ENCODE peak calls at places on chromosomes 12 and 14, in four cellular contexts. One of them, this sample, is unnamed.

GRCh38 chr12:63802012-63802608 is 22.4 kb downstream of the RXYLT1 start:
- DNase-seq in H1: no peak
- DNase-seq in IMR-90: peak; percentile 25
- DNase-seq in HCT116: no peak
- DNase-seq in this sample: no peak

GRCh38 chr12:48084066-48084465 is 21.8 kb downstream of the SENP1 start:
- DNase-seq in H1: no peak
- DNase-seq in IMR-90: peak; percentile 13
- DNase-seq in HCT116: no peak
- DNase-seq in this sample: no peak

GRCh38 chr12:65885716-65886115 is 61.4 kb downstream of the HMGA2 start:
- DNase-seq in H1: no peak
- DNase-seq in IMR-90: no peak
- DNase-seq in HCT116: no peak
- DNase-seq in this sample: no peak

GRCh38 chr12:58496411-58496810 is 423.9 kb downstream of the LRIG3 start:
- DNase-seq in H1: no peak
- DNase-seq in IMR-90: peak; percentile 30
- DNase-seq in HCT116: no peak
- DNase-seq in this sample: no peak

GRCh38 chr14:24135584-24135833 is 485 bp upstream of the PSME1 start:
- DNase-seq in H1: no peak
- DNase-seq in IMR-90: no peak
- DNase-seq in HCT116: no peak
- DNase-seq in this sample: no peak

GRCh38 chr14:90691627-90692026 is 124.6 kb downstream of the TTC7B start:
- DNase-seq in H1: no peak
- DNase-seq in IMR-90: no peak
- DNase-seq in HCT116: no peak
- DNase-seq in this sample: no peak

GRCh38 chr14:72863216-72864006 is 30.5 kb downstream of the DPF3 start:
- DNase-seq in H1: no peak
- DNase-seq in IMR-90: no peak
- DNase-seq in HCT116: no peak
- DNase-seq in this sample: no peak

GRCh38 chr12:5589055-5589454 is 157.1 kb downstream of the NTF3 start:
- DNase-seq in H1: no peak
- DNase-seq in IMR-90: no peak
- DNase-seq in HCT116: no peak
- DNase-seq in this sample: no peak

GRCh38 chr12:78002878-78003277 is 172.2 kb downstream of the NAV3 start:
- DNase-seq in H1: no peak
- DNase-seq in IMR-90: peak; percentile 15
- DNase-seq in HCT116: no peak
- DNase-seq in this sample: no peak

GRCh38 chr14:102554835-102555819 is 37.3 kb upstream of the RCOR1 start:
- DNase-seq in H1: peak; percentile 83
- DNase-seq in IMR-90: no peak
- DNase-seq in HCT116: no peak
- DNase-seq in this sample: no peak

GRCh38 chr12:106098691-106099200 is 40.0 kb downstream of the NUAK1 start:
- DNase-seq in H1: no peak
- DNase-seq in IMR-90: no peak
- DNase-seq in HCT116: no peak
- DNase-seq in this sample: peak; percentile 92

GRCh38 chr12:48815281-48816110 is 2.8 kb upstream of the CACNB3 start:
- DNase-seq in H1: peak; percentile 87
- DNase-seq in IMR-90: peak; percentile 78
- DNase-seq in HCT116: peak; percentile 49
- DNase-seq in this sample: peak; percentile 41

GRCh38 chr12:49776413-49776812 is 35.1 kb downstream of the TMBIM6 start:
- DNase-seq in H1: peak; percentile 76
- DNase-seq in IMR-90: peak; percentile 79
- DNase-seq in HCT116: peak; percentile 72
- DNase-seq in this sample: peak; percentile 66

GRCh38 chr12:130079254-130079653 is 83.0 kb upstream of the FZD10 start:
- DNase-seq in H1: no peak
- DNase-seq in IMR-90: no peak
- DNase-seq in HCT116: no peak
- DNase-seq in this sample: no peak

GRCh38 chr12:51729331-51729730 is 119.2 kb downstream of the FIGNL2 start:
- DNase-seq in H1: no peak
- DNase-seq in IMR-90: peak; percentile 48
- DNase-seq in HCT116: no peak
- DNase-seq in this sample: no peak

GRCh38 chr12:93375906-93376305 is 1.8 kb upstream of the NUDT4 start:
- DNase-seq in H1: no peak
- DNase-seq in IMR-90: no peak
- DNase-seq in HCT116: no peak
- DNase-seq in this sample: no peak

GRCh38 chr14:78763746-78764145 is 593.6 kb downstream of the NRXN3 start:
- DNase-seq in H1: no peak
- DNase-seq in IMR-90: no peak
- DNase-seq in HCT116: no peak
- DNase-seq in this sample: no peak

GRCh38 chr12:56158926-56159461 is 835 bp downstream of the MYL6 start:
- DNase-seq in H1: peak; percentile 66
- DNase-seq in IMR-90: peak; percentile 58
- DNase-seq in HCT116: no peak
- DNase-seq in this sample: peak; percentile 70

GRCh38 chr12:54036620-54037359 is 3.9 kb downstream of the HOXC5 start:
- DNase-seq in H1: no peak
- DNase-seq in IMR-90: no peak
- DNase-seq in HCT116: no peak
- DNase-seq in this sample: no peak

GRCh38 chr14:89429206-89430091 is 12.4 kb upstream of the FOXN3 start:
- DNase-seq in H1: no peak
- DNase-seq in IMR-90: peak; percentile 19
- DNase-seq in HCT116: no peak
- DNase-seq in this sample: no peak

GRCh38 chr12:133204264-133204603 is 22.9 kb downstream of the ZNF268 start:
- DNase-seq in H1: no peak
- DNase-seq in IMR-90: no peak
- DNase-seq in HCT116: no peak
- DNase-seq in this sample: no peak

GRCh38 chr12:62694632-62695031 is 228.0 kb downstream of the MON2 start:
- DNase-seq in H1: no peak
- DNase-seq in IMR-90: no peak
- DNase-seq in HCT116: no peak
- DNase-seq in this sample: no peak

GRCh38 chr14:20751963-20752562 is 6.4 kb downstream of the EDDM3A start:
- DNase-seq in H1: no peak
- DNase-seq in IMR-90: no peak
- DNase-seq in HCT116: no peak
- DNase-seq in this sample: no peak

GRCh38 chr12:41436076-41436475 is 248.0 kb downstream of the PDZRN4 start:
- DNase-seq in H1: no peak
- DNase-seq in IMR-90: no peak
- DNase-seq in HCT116: no peak
- DNase-seq in this sample: no peak

GRCh38 chr12:9049520-9050133 is 60.3 kb downstream of the KLRG1 start:
- DNase-seq in H1: no peak
- DNase-seq in IMR-90: peak; percentile 52
- DNase-seq in HCT116: peak; percentile 48
- DNase-seq in this sample: peak; percentile 46

GRCh38 chr12:90939382-90939781 is 15.6 kb downstream of the CCER1 start:
- DNase-seq in H1: no peak
- DNase-seq in IMR-90: peak; percentile 26
- DNase-seq in HCT116: no peak
- DNase-seq in this sample: no peak

GRCh38 chr14:74941676-74942097 is 13.7 kb downstream of the PGF start:
- DNase-seq in H1: no peak
- DNase-seq in IMR-90: peak; percentile 57
- DNase-seq in HCT116: no peak
- DNase-seq in this sample: no peak

GRCh38 chr12:54139030-54139429 is 49.8 kb downstream of the SMUG1 start:
- DNase-seq in H1: no peak
- DNase-seq in IMR-90: no peak
- DNase-seq in HCT116: no peak
- DNase-seq in this sample: no peak

GRCh38 chr14:21399311-21399870 is 15.6 kb upstream of the SUPT16H start:
- DNase-seq in H1: no peak
- DNase-seq in IMR-90: no peak
- DNase-seq in HCT116: no peak
- DNase-seq in this sample: no peak

GRCh38 chr12:67764946-67765619 is 116.5 kb downstream of the DYRK2 start:
- DNase-seq in H1: no peak
- DNase-seq in IMR-90: no peak
- DNase-seq in HCT116: no peak
- DNase-seq in this sample: no peak

GRCh38 chr14:21068521-21069387 is 1.4 kb upstream of the ARHGEF40 start:
- DNase-seq in H1: peak; percentile 67
- DNase-seq in IMR-90: peak; percentile 52
- DNase-seq in HCT116: peak; percentile 36
- DNase-seq in this sample: peak; percentile 84

GRCh38 chr14:89444044-89444443 is 27.0 kb upstream of the FOXN3 start:
- DNase-seq in H1: no peak
- DNase-seq in IMR-90: no peak
- DNase-seq in HCT116: no peak
- DNase-seq in this sample: no peak

GRCh38 chr14:28926091-28926490 is 159.5 kb downstream of the FOXG1 start:
- DNase-seq in H1: no peak
- DNase-seq in IMR-90: no peak
- DNase-seq in HCT116: no peak
- DNase-seq in this sample: no peak

GRCh38 chr12:59677857-59678256 is 82.0 kb downstream of the SLC16A7 start:
- DNase-seq in H1: no peak
- DNase-seq in IMR-90: no peak
- DNase-seq in HCT116: no peak
- DNase-seq in this sample: no peak

GRCh38 chr12:3341594-3341993 is 149.4 kb upstream of the PRMT8 start:
- DNase-seq in H1: no peak
- DNase-seq in IMR-90: no peak
- DNase-seq in HCT116: no peak
- DNase-seq in this sample: no peak
- TF ChIP-seq RAD21 in H1: no peak
- TF ChIP-seq RAD21 in IMR-90: no peak
- TF ChIP-seq RAD21 in HCT116: no peak
- TF ChIP-seq RAD21 in this sample: no peak

GRCh38 chr12:98549371-98550110 is 34.2 kb downstream of the TMPO start:
- DNase-seq in H1: no peak
- DNase-seq in IMR-90: no peak
- DNase-seq in HCT116: no peak
- DNase-seq in this sample: no peak
- H3K36me3 ChIP-seq in H1: peaks cover 36% of the 10 kb centered on the region
- H3K36me3 ChIP-seq in IMR-90: peaks cover 5% of the 10 kb centered on the region
- H3K36me3 ChIP-seq in HCT116: peaks cover 22% of the 10 kb centered on the region
- H3K36me3 ChIP-seq in this sample: peaks cover 32% of the 10 kb centered on the region

DNA sequence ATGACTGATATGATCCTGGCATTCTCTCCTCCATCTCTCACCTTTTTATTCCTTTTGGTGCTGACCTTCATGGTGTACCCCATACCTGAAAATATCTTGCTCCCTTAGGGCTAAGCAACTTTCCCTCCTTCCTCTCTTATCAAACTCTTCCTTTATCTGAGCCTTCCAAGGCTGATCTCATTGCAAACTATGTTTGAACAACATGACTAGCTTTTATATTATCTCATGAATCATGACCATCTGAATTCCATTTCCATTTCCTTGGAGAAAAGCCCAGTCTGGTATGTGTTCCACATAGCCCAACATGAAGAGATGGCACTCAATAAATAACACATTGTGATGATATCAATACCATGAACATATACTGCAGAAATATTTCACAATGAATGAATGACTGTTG is 111.6 kb downstream of the TSPAN8 start:
- DNase-seq in H1: no peak
- DNase-seq in IMR-90: peak; percentile 2
- DNase-seq in HCT116: no peak
- DNase-seq in this sample: no peak
- TF ChIP-seq RAD21 in H1: no peak
- TF ChIP-seq RAD21 in IMR-90: no peak
- TF ChIP-seq RAD21 in HCT116: no peak
- TF ChIP-seq RAD21 in this sample: no peak

DNA sequence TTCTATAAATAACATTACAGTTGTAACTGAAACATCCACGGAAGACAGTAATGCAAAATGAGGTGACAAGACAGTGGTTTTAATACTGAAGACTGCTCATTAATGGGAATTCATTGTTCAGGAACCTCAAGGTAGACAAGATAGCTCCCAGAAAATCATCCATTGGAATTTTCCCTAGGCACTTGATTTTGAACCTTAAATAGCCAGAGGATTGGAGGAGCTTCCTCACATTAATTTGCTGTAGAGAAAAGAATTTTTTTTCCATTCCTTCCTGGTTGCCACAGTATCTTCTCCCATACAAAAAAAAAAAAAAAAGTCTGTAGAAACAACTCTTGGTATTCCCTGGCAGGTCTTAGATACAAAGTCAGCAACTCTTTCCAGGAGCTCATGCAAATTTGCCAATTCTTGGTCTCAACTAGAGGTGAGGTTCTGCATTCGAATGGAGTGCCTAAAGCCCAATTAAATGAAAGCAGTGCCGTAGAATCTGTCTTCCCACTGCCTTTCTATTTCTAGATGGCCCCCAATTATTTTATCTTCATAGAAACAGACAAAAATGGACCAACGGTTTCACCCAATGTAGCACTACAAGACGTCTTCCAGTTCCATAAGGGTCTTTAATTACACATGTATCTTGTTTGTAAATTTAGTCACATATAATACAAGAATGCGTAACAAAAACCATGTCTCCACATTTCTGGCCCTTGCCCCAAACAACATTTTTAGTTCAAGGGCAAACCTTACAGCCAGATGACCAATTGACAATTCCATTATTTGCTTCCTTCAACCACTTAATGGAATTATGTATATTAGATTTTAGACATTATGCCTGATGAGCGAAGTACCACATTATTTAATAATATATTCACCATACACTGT is 13.5 kb downstream of the SLC38A2 start:
- DNase-seq in H1: no peak
- DNase-seq in IMR-90: no peak
- DNase-seq in HCT116: no peak
- DNase-seq in this sample: no peak
- H3K36me3 ChIP-seq in H1: peaks cover 52% of the 10 kb centered on the region
- H3K36me3 ChIP-seq in IMR-90: peaks cover 40% of the 10 kb centered on the region
- H3K36me3 ChIP-seq in HCT116: peaks cover 50% of the 10 kb centered on the region
- H3K36me3 ChIP-seq in this sample: peaks cover 36% of the 10 kb centered on the region

GRCh38 chr12:70230934-70231606 is 12.2 kb upstream of the CNOT2 start:
- DNase-seq in H1: no peak
- DNase-seq in IMR-90: no peak
- DNase-seq in HCT116: no peak
- DNase-seq in this sample: no peak

DNA sequence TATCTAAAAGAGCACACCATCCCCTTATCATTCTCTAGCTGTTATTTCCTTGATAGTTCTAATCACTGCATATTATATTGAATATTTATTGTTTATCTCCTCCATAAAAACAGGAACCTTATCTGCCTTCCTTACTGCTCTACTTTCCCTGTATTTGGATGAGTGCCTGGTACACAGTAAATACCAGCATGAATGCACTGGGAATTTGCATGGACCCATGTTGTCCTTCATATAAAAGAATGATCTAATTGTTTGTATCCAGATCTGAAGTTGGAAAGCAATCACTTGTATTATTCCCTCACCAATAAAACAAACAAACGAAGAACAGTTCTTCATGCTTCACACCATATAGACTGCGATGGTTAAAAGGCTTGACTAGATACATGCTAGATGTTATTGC is 15.3 kb upstream of the CNOT2 start:
- DNase-seq in H1: no peak
- DNase-seq in IMR-90: no peak
- DNase-seq in HCT116: no peak
- DNase-seq in this sample: no peak
- TF ChIP-seq RAD21 in H1: no peak
- TF ChIP-seq RAD21 in IMR-90: no peak
- TF ChIP-seq RAD21 in HCT116: no peak
- TF ChIP-seq RAD21 in this sample: no peak